ENCODE peak calls at places on chromosomes 16 and 17, in six cellular contexts. P is CD4-positive, alpha-beta memory T cell; U is cardiac fibroblast; W is cardiac muscle cell; N is small intestine; M is psoas muscle. D is an unnamed sample.

GRCh38 chr16:26019406-26019805 is 327.6 kb downstream of the HS3ST4 start:
- DNase-seq in P (no peak), U (no peak), W (no peak), N (no peak), M (no peak), D (no peak)

GRCh38 chr17:40951011-40951622 is 13.7 kb upstream of the KRT23 start:
- DNase-seq in P (no peak), U (no peak), W (no peak), N (no peak), M (no peak), D (no peak)

GRCh38 chr16:75943705-75944514 is 217.6 kb upstream of the CPHXL start:
- DNase-seq in P (no peak), U (no peak), W (no peak), N (peak), M (no peak), D (no peak)

GRCh38 chr16:66007717-66008116 is 358.8 kb upstream of the CDH5 start:
- DNase-seq in P (no peak), U (peak), W (no peak), N (no peak), M (no peak), D (no peak)

GRCh38 chr17:76915840-76916510 is 47.8 kb downstream of the MGAT5B start:
- DNase-seq in P (no peak), U (no peak), W (no peak), N (no peak), M (no peak), D (no peak)

GRCh38 chr16:3503513-3503912 is 2.7 kb downstream of the CLUAP1 start:
- DNase-seq in P (peak), U (no peak), W (no peak), N (peak), M (no peak), D (peak)

GRCh38 chr17:81664051-81664470 is 2.3 kb downstream of the OXLD1 start:
- DNase-seq in P (no peak), U (peak), W (no peak), N (no peak), M (no peak), D (no peak)

GRCh38 chr16:13435873-13436474 is 484.0 kb upstream of the ERCC4 start:
- DNase-seq in P (no peak), U (no peak), W (no peak), N (no peak), M (no peak), D (no peak)

GRCh38 chr17:55580596-55581133 is 69.4 kb upstream of the SMIM36 start:
- DNase-seq in P (no peak), U (no peak), W (no peak), N (no peak), M (no peak), D (no peak)

GRCh38 chr16:11914759-11915643 is 755 bp downstream of the GSPT1 start:
- DNase-seq in P (peak), U (peak), W (peak), N (peak), M (peak), D (peak)

GRCh38 chr16:57711331-57711730 is 16.7 kb downstream of the DRC7 start:
- DNase-seq in P (no peak), U (no peak), W (no peak), N (no peak), M (no peak), D (no peak)

GRCh38 chr17:74856113-74856512 is 3.6 kb downstream of the GRIN2C start:
- DNase-seq in P (no peak), U (no peak), W (no peak), N (no peak), M (no peak), D (no peak)

GRCh38 chr17:31877911-31878702 is 19.1 kb upstream of the COPRS start:
- DNase-seq in P (no peak), U (peak), W (no peak), N (no peak), M (no peak), D (peak)

GRCh38 chr17:7650509-7651096 is at the start of gene ATP1B2:
- DNase-seq in P (peak), U (peak), W (peak), N (peak), M (peak), D (peak)

GRCh38 chr17:7883781-7884386 is 4.7 kb upstream of the CHD3 start:
- DNase-seq in P (peak), U (peak), W (no peak), N (no peak), M (no peak), D (no peak)

GRCh38 chr17:12727076-12727750 is 61.5 kb downstream of the MYOCD start:
- DNase-seq in P (no peak), U (peak), W (no peak), N (no peak), M (no peak), D (no peak)

GRCh38 chr16:51674615-51675014 is 523.5 kb upstream of the SALL1 start:
- DNase-seq in P (no peak), U (no peak), W (no peak), N (no peak), M (no peak), D (no peak)

GRCh38 chr17:51425793-51426192 is 165.4 kb downstream of the UTP18 start:
- DNase-seq in P (no peak), U (no peak), W (no peak), N (no peak), M (no peak), D (no peak)

GRCh38 chr16:89314858-89315257 is 97.4 kb downstream of the ZNF778 start:
- DNase-seq in P (no peak), U (no peak), W (no peak), N (no peak), M (no peak), D (no peak)

GRCh38 chr16:71754652-71755051 is 30.2 kb upstream of the PHLPP2 start:
- DNase-seq in P (no peak), U (no peak), W (no peak), N (no peak), M (no peak), D (no peak)

GRCh38 chr17:49850772-49851386 is 3.0 kb upstream of the TAC4 start:
- DNase-seq in P (no peak), U (no peak), W (peak), N (no peak), M (no peak), D (no peak)

GRCh38 chr16:4675864-4676786 is 17.2 kb upstream of the NUDT16L1 start:
- DNase-seq in P (peak), U (no peak), W (peak), N (peak), M (no peak), D (peak)

GRCh38 chr16:86062271-86062965 is 163.5 kb downstream of the IRF8 start:
- DNase-seq in P (no peak), U (no peak), W (no peak), N (no peak), M (no peak), D (no peak)

GRCh38 chr17:15181816-15182215 is 83.3 kb downstream of the PMP22 start:
- DNase-seq in P (no peak), U (no peak), W (no peak), N (no peak), M (no peak), D (no peak)

GRCh38 chr16:89341697-89342694 is 124.5 kb downstream of the ZNF778 start:
- DNase-seq in P (no peak), U (no peak), W (no peak), N (no peak), M (no peak), D (no peak)

GRCh38 chr17:6894206-6894528 is 62.6 kb upstream of the TEKT1 start:
- DNase-seq in P (no peak), U (peak), W (peak), N (no peak), M (no peak), D (no peak)

GRCh38 chr16:1102333-1102700 is 6.3 kb upstream of the C1QTNF8 start:
- DNase-seq in P (no peak), U (no peak), W (no peak), N (no peak), M (no peak), D (no peak)

GRCh38 chr16:1101573-1102332 is 5.7 kb upstream of the C1QTNF8 start:
- DNase-seq in P (no peak), U (no peak), W (no peak), N (no peak), M (no peak), D (no peak)

GRCh38 chr16:1105888-1106620 is 10.0 kb upstream of the C1QTNF8 start:
- DNase-seq in P (no peak), U (peak), W (peak), N (peak), M (peak), D (no peak)

GRCh38 chr16:1102921-1103648 is 7.0 kb upstream of the C1QTNF8 start:
- DNase-seq in P (peak), U (peak), W (peak), N (peak), M (peak), D (peak)

DNA sequence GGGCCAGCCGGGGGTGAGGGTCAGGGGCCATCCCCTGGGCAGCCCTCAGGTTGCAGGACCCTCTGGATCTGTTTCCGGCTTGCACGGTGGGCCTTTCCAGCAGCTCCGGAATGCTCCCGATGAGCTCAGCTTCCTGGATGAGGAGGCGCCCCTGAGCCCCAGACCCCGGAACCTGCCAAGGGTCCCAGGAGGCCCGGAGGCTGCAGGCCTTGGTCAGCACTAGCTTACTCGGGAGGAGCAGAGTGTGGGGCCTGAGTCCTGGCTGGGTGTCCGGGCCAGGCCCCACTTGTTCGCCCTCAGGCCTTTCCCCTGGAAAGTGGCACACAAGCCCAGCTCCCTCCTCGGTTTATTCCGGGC is 7.6 kb upstream of the C1QTNF8 start:
- DNase-seq in P (no peak), U (no peak), W (no peak), N (no peak), M (no peak), D (no peak)
- H3K4me3 ChIP-seq in P (no peak), U (no peak), W (no peak), N (no peak), M (no peak), D (no peak)

GRCh38 chr16:84597518-84598390 is 20.1 kb downstream of the COTL1 start:
- DNase-seq in P (peak), U (no peak), W (no peak), N (peak), M (no peak), D (peak)
- H3K4me3 ChIP-seq in P (peak), U (no peak), W (no peak), N (no peak), M (no peak), D (peak)

GRCh38 chr17:48589060-48589830 is 796 bp downstream of the HOXB3 start:
- DNase-seq in P (no peak), U (no peak), W (no peak), N (no peak), M (no peak), D (no peak)
- H3K4me3 ChIP-seq in P (no peak), U (no peak), W (no peak), N (no peak), M (no peak), D (no peak)

DNA sequence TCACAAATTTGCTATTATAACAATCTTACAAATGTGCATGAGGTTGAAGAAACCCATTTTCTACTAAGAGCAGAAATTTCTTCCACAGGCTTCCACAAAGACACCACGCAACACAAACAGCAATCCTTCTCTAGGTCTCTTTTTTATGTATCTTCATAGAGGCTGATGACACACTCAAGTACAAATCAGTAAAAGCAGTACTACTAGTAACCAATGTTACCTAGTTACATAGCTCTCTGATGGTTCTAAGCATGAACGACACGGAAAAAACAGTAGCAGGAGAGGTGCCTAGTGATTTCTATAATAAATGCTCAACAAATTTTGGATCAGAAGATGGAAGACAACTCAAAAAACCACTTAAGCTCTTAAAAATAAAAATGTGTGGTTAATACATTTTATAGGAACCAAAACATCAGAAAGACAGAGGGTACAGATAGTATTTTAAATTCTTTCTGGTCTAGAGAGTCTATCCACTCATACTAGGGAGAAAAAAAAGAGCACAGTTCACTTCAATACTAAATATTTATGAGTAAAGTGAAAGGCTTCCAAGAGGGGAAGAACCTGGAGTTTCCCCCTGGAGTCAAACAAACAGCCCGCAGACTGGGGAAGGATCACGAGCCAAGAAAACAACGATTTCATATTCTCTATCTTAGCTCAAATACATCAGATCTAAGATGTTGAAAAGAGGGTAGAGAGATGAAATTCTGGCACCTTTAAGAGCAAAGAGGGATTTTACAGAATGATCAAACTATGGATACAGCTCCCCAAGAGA is 40.2 kb downstream of the SMG6 start:
- DNase-seq in P (no peak), U (peak), W (no peak), N (no peak), M (no peak), D (no peak)
- H3K4me3 ChIP-seq in P (no peak), U (no peak), W (no peak), N (no peak), M (no peak), D (peak)

GRCh38 chr17:44539664-44540063 is 17.6 kb upstream of the FZD2 start:
- DNase-seq in P (no peak), U (no peak), W (no peak), N (no peak), M (no peak), D (no peak)
- H3K4me3 ChIP-seq in P (no peak), U (no peak), W (no peak), N (no peak), M (no peak), D (no peak)

GRCh38 chr16:648071-648785 is 937 bp upstream of the WDR90 start:
- DNase-seq in P (peak), U (peak), W (peak), N (peak), M (no peak), D (no peak)
- H3K4me3 ChIP-seq in P (peak), U (peak), W (peak), N (peak), M (peak), D (peak)

GRCh38 chr16:23575834-23576233 is 18.3 kb downstream of the UBFD1 start:
- DNase-seq in P (no peak), U (no peak), W (no peak), N (no peak), M (no peak), D (no peak)
- H3K4me3 ChIP-seq in P (no peak), U (no peak), W (no peak), N (no peak), M (no peak), D (no peak)

DNA sequence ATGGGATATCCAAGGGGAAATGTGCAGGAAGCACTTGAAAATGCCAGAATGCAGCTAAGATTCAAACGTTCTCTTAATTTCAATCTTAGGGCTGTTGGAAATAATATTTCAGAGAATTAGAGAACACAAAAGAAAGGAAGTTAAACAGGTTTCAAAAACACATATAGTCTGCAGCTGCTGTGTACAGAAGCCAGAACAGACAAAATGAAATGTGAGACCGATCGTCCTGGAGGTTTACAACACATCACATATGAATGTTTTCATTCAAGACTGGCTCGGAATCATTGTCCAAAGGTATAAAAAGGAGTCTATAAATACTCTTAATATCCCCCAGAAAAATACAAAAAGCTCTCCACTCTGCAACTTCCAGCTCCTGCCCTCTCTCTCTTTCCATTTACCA is 14.3 kb downstream of the CYTH1 start:
- DNase-seq in P (no peak), U (no peak), W (no peak), N (no peak), M (no peak), D (no peak)
- H3K4me3 ChIP-seq in P (peak), U (no peak), W (no peak), N (no peak), M (no peak), D (peak)

GRCh38 chr17:56593073-56593740 is at the start of gene NOG:
- DNase-seq in P (peak), U (peak), W (peak), N (no peak), M (peak), D (peak)

GRCh38 chr17:56592487-56593072 is 919 bp upstream of the NOG start:
- DNase-seq in P (peak), U (peak), W (peak), N (peak), M (peak), D (peak)

GRCh38 chr17:56594528-56595418 is 1.3 kb downstream of the NOG start:
- DNase-seq in P (peak), U (peak), W (peak), N (peak), M (peak), D (peak)

GRCh38 chr17:56595831-56596740 is 2.6 kb downstream of the NOG start:
- DNase-seq in P (no peak), U (no peak), W (peak), N (peak), M (no peak), D (peak)

DNA sequence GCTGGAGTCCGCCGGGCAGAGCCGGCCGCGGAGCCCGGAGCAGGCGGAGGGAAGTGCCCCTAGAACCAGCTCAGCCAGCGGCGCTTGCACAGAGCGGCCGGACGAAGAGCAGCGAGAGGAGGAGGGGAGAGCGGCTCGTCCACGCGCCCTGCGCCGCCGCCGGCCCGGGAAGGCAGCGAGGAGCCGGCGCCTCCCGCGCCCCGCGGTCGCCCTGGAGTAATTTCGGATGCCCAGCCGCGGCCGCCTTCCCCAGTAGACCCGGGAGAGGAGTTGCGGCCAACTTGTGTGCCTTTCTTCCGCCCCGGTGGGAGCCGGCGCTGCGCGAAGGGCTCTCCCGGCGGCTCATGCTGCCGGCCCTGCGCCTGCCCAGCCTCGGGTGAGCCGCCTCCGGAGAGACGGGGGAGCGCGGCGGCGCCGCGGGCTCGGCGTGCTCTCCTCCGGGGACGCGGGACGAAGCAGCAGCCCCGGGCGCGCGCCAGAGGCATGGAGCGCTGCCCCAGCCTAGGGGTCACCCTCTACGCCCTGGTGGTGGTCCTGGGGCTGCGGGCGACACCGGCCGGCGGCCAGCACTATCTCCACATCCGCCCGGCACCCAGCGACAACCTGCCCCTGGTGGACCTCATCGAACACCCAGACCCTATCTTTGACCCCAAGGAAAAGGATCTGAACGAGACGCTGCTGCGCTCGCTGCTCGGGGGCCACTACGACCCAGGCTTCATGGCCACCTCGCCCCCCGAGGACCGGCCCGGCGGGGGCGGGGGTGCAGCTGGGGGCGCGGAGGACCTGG is 435 bp downstream of the NOG start:
- DNase-seq in P (peak), U (peak), W (peak), N (peak), M (peak), D (peak)
- H3K4me3 ChIP-seq in P (peak), U (peak), W (peak), N (peak), M (peak), D (peak)